ENCODE peak calls at places on chromosomes 12 and 14, in seven cellular contexts. W, J, F, R, C, G and X are unnamed samples.

GRCh38 chr14:39175445-39176262 is 600 bp downstream of the PNN start:
- DNase-seq in R (no peak), F (peak; percentile 15), C (peak; percentile 46), G (no peak), W (no peak), J (peak; percentile 35), X (no peak)

GRCh38 chr14:68786491-68787234 is 6.2 kb downstream of the ZFP36L1 start:
- DNase-seq in J (peak; percentile 67), C (no peak), R (no peak), F (no peak), W (no peak), G (no peak), X (no peak)

GRCh38 chr14:104604461-104605449 is at the start of gene TMEM179:
- DNase-seq in J (peak; percentile 68), R (no peak), C (no peak), G (no peak), W (no peak), F (no peak), X (peak; percentile 63)

GRCh38 chr12:1934068-1934467 is 15.6 kb upstream of the CACNA2D4 start:
- DNase-seq in R (no peak), F (no peak), J (no peak), W (no peak), G (no peak), C (no peak), X (no peak)

GRCh38 chr14:95037273-95037672 is 120.1 kb downstream of the DICER1 start:
- DNase-seq in C (no peak), W (no peak), J (no peak), F (no peak), R (no peak), G (no peak), X (peak; percentile 21)

GRCh38 chr12:92942905-92943304 is 13.8 kb upstream of the EEA1 start:
- DNase-seq in G (peak; percentile 46), J (peak; percentile 63), C (no peak), F (no peak), R (no peak), W (no peak), X (no peak)

GRCh38 chr14:61812347-61813100 is 50.3 kb downstream of the SNAPC1 start:
- DNase-seq in G (no peak), C (no peak), W (no peak), R (no peak), J (no peak), F (no peak), X (peak; percentile 27)

GRCh38 chr12:64147011-64147671 is 75.0 kb downstream of the KICS2 start:
- DNase-seq in W (no peak), F (no peak), C (no peak), R (no peak), G (no peak), J (no peak), X (no peak)

GRCh38 chr14:95467232-95467631 is 49.2 kb downstream of the SYNE3 start:
- DNase-seq in J (no peak), C (no peak), F (no peak), W (no peak), R (no peak), G (no peak), X (no peak)

GRCh38 chr14:64235652-64236640 is 58.2 kb downstream of the ESR2 start:
- DNase-seq in C (no peak), W (no peak), G (no peak), R (no peak), J (peak; percentile 37), F (no peak), X (no peak)

GRCh38 chr14:76950043-76951020 is 78.2 kb downstream of the IRF2BPL start:
- DNase-seq in F (no peak), R (no peak), W (no peak), C (no peak), G (no peak), J (peak; percentile 56), X (no peak)

GRCh38 chr12:52184813-52185212 is 7.0 kb downstream of the KRT80 start:
- DNase-seq in W (no peak), F (no peak), G (no peak), J (no peak), C (no peak), R (no peak), X (no peak)

GRCh38 chr12:49922349-49923034 is 18.8 kb upstream of the FAIM2 start:
- DNase-seq in J (no peak), W (no peak), C (no peak), G (no peak), F (no peak), R (no peak), X (no peak)

GRCh38 chr12:21891763-21892217 is 49.4 kb downstream of the ABCC9 start:
- DNase-seq in W (peak; percentile 15), J (no peak), C (no peak), R (no peak), F (no peak), G (no peak), X (no peak)

GRCh38 chr14:97299661-97300060 is 502.5 kb downstream of the VRK1 start:
- DNase-seq in R (no peak), G (no peak), W (no peak), F (no peak), J (no peak), C (no peak), X (no peak)

GRCh38 chr14:41549821-41550597 is 56.7 kb upstream of the LRFN5 start:
- DNase-seq in W (no peak), J (no peak), R (no peak), G (no peak), F (no peak), C (no peak), X (no peak)

GRCh38 chr14:24232645-24233537 is at the start of gene GMPR2:
- DNase-seq in G (no peak), R (no peak), J (no peak), W (peak; percentile 80), C (no peak), F (no peak), X (no peak)

GRCh38 chr14:55366271-55366670 is 45.4 kb downstream of the ATG14 start:
- DNase-seq in G (peak; percentile 19), R (no peak), J (no peak), W (no peak), F (no peak), C (no peak), X (no peak)

GRCh38 chr14:67487937-67488893 is at the start of gene TMEM229B:
- DNase-seq in R (peak; percentile 52), F (no peak), W (no peak), J (no peak), C (peak; percentile 73), G (no peak), X (no peak)

GRCh38 chr12:50217202-50217601 is 50.0 kb upstream of the CERS5 start:
- DNase-seq in J (no peak), R (no peak), C (no peak), F (no peak), W (no peak), G (no peak), X (no peak)

GRCh38 chr12:108788076-108788782 is 56.9 kb upstream of the CORO1C start:
- DNase-seq in J (no peak), R (no peak), C (no peak), G (no peak), F (no peak), W (no peak), X (no peak)

GRCh38 chr12:98291828-98292227 is 223.6 kb upstream of the TMPO start:
- DNase-seq in G (no peak), W (no peak), F (no peak), C (no peak), R (no peak), J (no peak), X (no peak)

GRCh38 chr12:124549629-124550028 is 17.8 kb downstream of the NCOR2 start:
- DNase-seq in W (no peak), C (no peak), F (no peak), J (no peak), R (no peak), G (no peak), X (no peak)

GRCh38 chr12:30880061-30880460 is 46.5 kb upstream of the TSPAN11 start:
- DNase-seq in J (no peak), W (no peak), C (no peak), R (no peak), F (no peak), G (no peak), X (no peak)

GRCh38 chr14:96493178-96493577 is 9.0 kb upstream of the PAPOLA start:
- DNase-seq in R (no peak), C (no peak), F (no peak), W (no peak), J (no peak), G (no peak), X (no peak)